ENCODE peak calls at places on chromosomes 4 and X, in ten cellular contexts. One of them, this sample, is unnamed. For H3K4me1, the result is how much of the 10 kb centered on the place peaks cover.

GRCh38 chr4:174496631-174497442 is 25.5 kb downstream of the HPGD start:
- DNase-seq in endothelial cell of umbilical vein: no peak
- DNase-seq in HCT116: no peak
- DNase-seq in GM12878: no peak
- DNase-seq in prostate gland: no peak
- DNase-seq in SK-N-SH: no peak
- DNase-seq in breast epithelium: no peak
- DNase-seq in stomach: no peak
- DNase-seq in spleen: no peak
- DNase-seq in suprapubic skin: no peak
- DNase-seq in this sample: peak

GRCh38 chr4:101039367-101039766 is 308.0 kb downstream of the PPP3CA start:
- DNase-seq in GM12878: no peak
- DNase-seq in stomach: no peak
- DNase-seq in spleen: no peak
- DNase-seq in endothelial cell of umbilical vein: no peak
- DNase-seq in HCT116: peak
- DNase-seq in prostate gland: no peak
- DNase-seq in SK-N-SH: no peak
- DNase-seq in breast epithelium: no peak
- DNase-seq in suprapubic skin: no peak
- DNase-seq in this sample: no peak

GRCh38 chr4:98610926-98611325 is 47.5 kb downstream of the TSPAN5 start:
- DNase-seq in SK-N-SH: no peak
- DNase-seq in spleen: no peak
- DNase-seq in endothelial cell of umbilical vein: no peak
- DNase-seq in breast epithelium: no peak
- DNase-seq in stomach: no peak
- DNase-seq in suprapubic skin: no peak
- DNase-seq in prostate gland: no peak
- DNase-seq in GM12878: no peak
- DNase-seq in HCT116: no peak
- DNase-seq in this sample: no peak

GRCh38 chrX:78989349-78989748 is 44.2 kb downstream of the P2RY10 start:
- DNase-seq in suprapubic skin: no peak
- DNase-seq in GM12878: no peak
- DNase-seq in SK-N-SH: no peak
- DNase-seq in HCT116: no peak
- DNase-seq in spleen: no peak
- DNase-seq in breast epithelium: no peak
- DNase-seq in stomach: no peak
- DNase-seq in prostate gland: no peak
- DNase-seq in endothelial cell of umbilical vein: no peak
- DNase-seq in this sample: no peak

GRCh38 chr4:138003248-138003647 is 238.9 kb downstream of the SLC7A11 start:
- DNase-seq in GM12878: no peak
- DNase-seq in spleen: no peak
- DNase-seq in breast epithelium: no peak
- DNase-seq in prostate gland: no peak
- DNase-seq in endothelial cell of umbilical vein: no peak
- DNase-seq in suprapubic skin: no peak
- DNase-seq in HCT116: no peak
- DNase-seq in stomach: no peak
- DNase-seq in SK-N-SH: no peak
- DNase-seq in this sample: no peak

GRCh38 chr4:100938698-100939097 is 408.6 kb downstream of the PPP3CA start:
- DNase-seq in spleen: no peak
- DNase-seq in breast epithelium: no peak
- DNase-seq in suprapubic skin: no peak
- DNase-seq in prostate gland: no peak
- DNase-seq in SK-N-SH: no peak
- DNase-seq in endothelial cell of umbilical vein: no peak
- DNase-seq in GM12878: no peak
- DNase-seq in stomach: no peak
- DNase-seq in HCT116: no peak
- DNase-seq in this sample: no peak

GRCh38 chr4:6197433-6198174 is 2.7 kb downstream of the JAKMIP1 start:
- DNase-seq in SK-N-SH: no peak
- DNase-seq in stomach: no peak
- DNase-seq in spleen: peak
- DNase-seq in suprapubic skin: no peak
- DNase-seq in endothelial cell of umbilical vein: no peak
- DNase-seq in GM12878: no peak
- DNase-seq in prostate gland: no peak
- DNase-seq in breast epithelium: no peak
- DNase-seq in HCT116: no peak
- DNase-seq in this sample: no peak

GRCh38 chr4:87150498-87151261 is 69.7 kb downstream of the KLHL8 start:
- DNase-seq in HCT116: peak
- DNase-seq in spleen: no peak
- DNase-seq in endothelial cell of umbilical vein: peak
- DNase-seq in stomach: peak
- DNase-seq in SK-N-SH: peak
- DNase-seq in suprapubic skin: no peak
- DNase-seq in breast epithelium: no peak
- DNase-seq in GM12878: peak
- DNase-seq in prostate gland: peak
- DNase-seq in this sample: peak

GRCh38 chr4:186078977-186079697 is 10.2 kb downstream of the TLR3 start:
- DNase-seq in endothelial cell of umbilical vein: no peak
- DNase-seq in suprapubic skin: no peak
- DNase-seq in spleen: no peak
- DNase-seq in prostate gland: peak
- DNase-seq in GM12878: no peak
- DNase-seq in stomach: no peak
- DNase-seq in SK-N-SH: no peak
- DNase-seq in breast epithelium: no peak
- DNase-seq in HCT116: no peak
- DNase-seq in this sample: no peak

GRCh38 chrX:133475521-133475920 is 60.2 kb upstream of the GPC4 start:
- DNase-seq in GM12878: no peak
- DNase-seq in prostate gland: no peak
- DNase-seq in HCT116: no peak
- DNase-seq in SK-N-SH: no peak
- DNase-seq in suprapubic skin: no peak
- DNase-seq in endothelial cell of umbilical vein: no peak
- DNase-seq in spleen: no peak
- DNase-seq in stomach: no peak
- DNase-seq in breast epithelium: no peak
- DNase-seq in this sample: no peak

GRCh38 chr4:120815361-120815760 is 107.2 kb downstream of the PRDM5 start:
- DNase-seq in prostate gland: no peak
- DNase-seq in HCT116: no peak
- DNase-seq in spleen: no peak
- DNase-seq in stomach: no peak
- DNase-seq in endothelial cell of umbilical vein: peak
- DNase-seq in suprapubic skin: no peak
- DNase-seq in breast epithelium: no peak
- DNase-seq in GM12878: no peak
- DNase-seq in SK-N-SH: no peak
- DNase-seq in this sample: no peak

GRCh38 chr4:165208741-165209388 is 1.5 kb downstream of the KLHL2 start:
- DNase-seq in SK-N-SH: no peak
- DNase-seq in breast epithelium: no peak
- DNase-seq in endothelial cell of umbilical vein: peak
- DNase-seq in stomach: no peak
- DNase-seq in suprapubic skin: no peak
- DNase-seq in prostate gland: no peak
- DNase-seq in spleen: no peak
- DNase-seq in GM12878: no peak
- DNase-seq in HCT116: no peak
- DNase-seq in this sample: no peak
- H3K4me1 ChIP-seq in SK-N-SH: under half
- H3K4me1 ChIP-seq in breast epithelium: under half
- H3K4me1 ChIP-seq in endothelial cell of umbilical vein: under half
- H3K4me1 ChIP-seq in stomach: half or more
- H3K4me1 ChIP-seq in suprapubic skin: under half
- H3K4me1 ChIP-seq in prostate gland: under half
- H3K4me1 ChIP-seq in spleen: under half
- H3K4me1 ChIP-seq in GM12878: under half
- H3K4me1 ChIP-seq in HCT116: under half
- H3K4me1 ChIP-seq in this sample: under half

GRCh38 chrX:68823413-68824151 is 5.2 kb upstream of the EFNB1 start:
- DNase-seq in SK-N-SH: no peak
- DNase-seq in spleen: no peak
- DNase-seq in GM12878: no peak
- DNase-seq in stomach: no peak
- DNase-seq in suprapubic skin: no peak
- DNase-seq in endothelial cell of umbilical vein: no peak
- DNase-seq in prostate gland: no peak
- DNase-seq in breast epithelium: no peak
- DNase-seq in HCT116: no peak
- DNase-seq in this sample: no peak
- TF ChIP-seq CTCF in SK-N-SH: no peak
- TF ChIP-seq CTCF in spleen: no peak
- TF ChIP-seq CTCF in GM12878: no peak
- TF ChIP-seq CTCF in stomach: no peak
- TF ChIP-seq CTCF in suprapubic skin: no peak
- TF ChIP-seq CTCF in endothelial cell of umbilical vein: no peak
- TF ChIP-seq CTCF in prostate gland: no peak
- TF ChIP-seq CTCF in breast epithelium: no peak
- TF ChIP-seq CTCF in HCT116: no peak
- TF ChIP-seq CTCF in this sample: no peak

GRCh38 chr4:25163216-25163615 is 3.0 kb upstream of the SEPSECS start:
- DNase-seq in SK-N-SH: no peak
- DNase-seq in prostate gland: no peak
- DNase-seq in endothelial cell of umbilical vein: no peak
- DNase-seq in suprapubic skin: no peak
- DNase-seq in breast epithelium: no peak
- DNase-seq in spleen: no peak
- DNase-seq in GM12878: no peak
- DNase-seq in stomach: no peak
- DNase-seq in HCT116: no peak
- DNase-seq in this sample: no peak

GRCh38 chr4:25159837-25160713 is at the start of gene SEPSECS:
- DNase-seq in prostate gland: peak
- DNase-seq in stomach: peak
- DNase-seq in suprapubic skin: peak
- DNase-seq in HCT116: peak
- DNase-seq in spleen: peak
- DNase-seq in breast epithelium: peak
- DNase-seq in endothelial cell of umbilical vein: peak
- DNase-seq in SK-N-SH: peak
- DNase-seq in GM12878: peak
- DNase-seq in this sample: peak

GRCh38 chr4:25161599-25161960 is 1.3 kb upstream of the SEPSECS start:
- DNase-seq in GM12878: no peak
- DNase-seq in breast epithelium: no peak
- DNase-seq in stomach: no peak
- DNase-seq in SK-N-SH: no peak
- DNase-seq in prostate gland: no peak
- DNase-seq in suprapubic skin: no peak
- DNase-seq in HCT116: no peak
- DNase-seq in endothelial cell of umbilical vein: no peak
- DNase-seq in spleen: no peak
- DNase-seq in this sample: no peak

GRCh38 chr4:25160714-25161598 is 707 bp upstream of the SEPSECS start:
- DNase-seq in stomach: no peak
- DNase-seq in prostate gland: no peak
- DNase-seq in HCT116: no peak
- DNase-seq in spleen: no peak
- DNase-seq in suprapubic skin: no peak
- DNase-seq in endothelial cell of umbilical vein: no peak
- DNase-seq in GM12878: no peak
- DNase-seq in SK-N-SH: peak
- DNase-seq in breast epithelium: no peak
- DNase-seq in this sample: no peak

DNA sequence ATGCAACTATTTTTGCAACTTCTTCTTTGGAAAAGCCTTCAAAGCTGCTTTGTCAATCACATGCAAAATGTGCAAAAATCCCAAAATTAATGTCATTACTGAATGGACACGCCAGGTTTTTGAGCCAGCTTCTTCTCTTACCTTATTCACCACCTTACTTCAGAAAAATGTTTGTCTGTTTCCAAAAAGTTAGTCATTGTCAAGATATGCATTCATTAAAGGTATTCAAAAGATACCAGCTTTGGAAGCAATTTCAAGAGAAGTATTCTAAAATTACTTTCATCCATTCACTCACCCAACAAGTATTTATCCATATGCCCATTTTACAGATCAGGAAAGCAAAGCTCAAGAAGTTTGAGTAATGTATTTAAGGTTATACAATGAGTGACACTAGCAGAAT is 2.3 kb upstream of the SEPSECS start:
- DNase-seq in prostate gland: no peak
- DNase-seq in GM12878: no peak
- DNase-seq in endothelial cell of umbilical vein: no peak
- DNase-seq in SK-N-SH: no peak
- DNase-seq in HCT116: no peak
- DNase-seq in stomach: no peak
- DNase-seq in spleen: no peak
- DNase-seq in breast epithelium: no peak
- DNase-seq in suprapubic skin: no peak
- DNase-seq in this sample: no peak
- TF ChIP-seq POLR2AphosphoS5 in prostate gland: no peak
- TF ChIP-seq POLR2AphosphoS5 in GM12878: no peak
- TF ChIP-seq POLR2AphosphoS5 in endothelial cell of umbilical vein: no peak
- TF ChIP-seq POLR2AphosphoS5 in SK-N-SH: no peak
- TF ChIP-seq POLR2AphosphoS5 in HCT116: no peak
- TF ChIP-seq POLR2AphosphoS5 in stomach: no peak
- TF ChIP-seq POLR2AphosphoS5 in spleen: no peak
- TF ChIP-seq POLR2AphosphoS5 in breast epithelium: no peak
- TF ChIP-seq POLR2AphosphoS5 in suprapubic skin: no peak
- TF ChIP-seq POLR2AphosphoS5 in this sample: no peak

GRCh38 chr4:155799794-155800123 is 40.9 kb downstream of the GUCY1B1 start:
- DNase-seq in endothelial cell of umbilical vein: no peak
- DNase-seq in HCT116: no peak
- DNase-seq in prostate gland: no peak
- DNase-seq in breast epithelium: no peak
- DNase-seq in SK-N-SH: no peak
- DNase-seq in spleen: no peak
- DNase-seq in GM12878: no peak
- DNase-seq in suprapubic skin: no peak
- DNase-seq in stomach: no peak
- DNase-seq in this sample: no peak

GRCh38 chr4:155800685-155801343 is 42.0 kb downstream of the GUCY1B1 start:
- DNase-seq in endothelial cell of umbilical vein: no peak
- DNase-seq in prostate gland: no peak
- DNase-seq in HCT116: no peak
- DNase-seq in spleen: no peak
- DNase-seq in stomach: no peak
- DNase-seq in suprapubic skin: no peak
- DNase-seq in breast epithelium: no peak
- DNase-seq in SK-N-SH: no peak
- DNase-seq in GM12878: no peak
- DNase-seq in this sample: no peak

GRCh38 chr4:155794589-155794988 is 35.8 kb downstream of the GUCY1B1 start:
- DNase-seq in prostate gland: no peak
- DNase-seq in spleen: no peak
- DNase-seq in endothelial cell of umbilical vein: no peak
- DNase-seq in suprapubic skin: no peak
- DNase-seq in HCT116: no peak
- DNase-seq in breast epithelium: no peak
- DNase-seq in SK-N-SH: no peak
- DNase-seq in stomach: no peak
- DNase-seq in GM12878: no peak
- DNase-seq in this sample: no peak

GRCh38 chr4:155799106-155799793 is 40.4 kb downstream of the GUCY1B1 start:
- DNase-seq in suprapubic skin: no peak
- DNase-seq in prostate gland: no peak
- DNase-seq in SK-N-SH: no peak
- DNase-seq in endothelial cell of umbilical vein: no peak
- DNase-seq in stomach: no peak
- DNase-seq in HCT116: no peak
- DNase-seq in GM12878: no peak
- DNase-seq in breast epithelium: no peak
- DNase-seq in spleen: no peak
- DNase-seq in this sample: no peak

GRCh38 chr4:155796031-155796430 is 37.2 kb downstream of the GUCY1B1 start:
- DNase-seq in breast epithelium: no peak
- DNase-seq in HCT116: peak
- DNase-seq in endothelial cell of umbilical vein: no peak
- DNase-seq in prostate gland: no peak
- DNase-seq in GM12878: no peak
- DNase-seq in SK-N-SH: peak
- DNase-seq in suprapubic skin: no peak
- DNase-seq in stomach: no peak
- DNase-seq in spleen: no peak
- DNase-seq in this sample: no peak
- H3K4me1 ChIP-seq in breast epithelium: under half
- H3K4me1 ChIP-seq in HCT116: under half
- H3K4me1 ChIP-seq in endothelial cell of umbilical vein: under half
- H3K4me1 ChIP-seq in prostate gland: under half
- H3K4me1 ChIP-seq in GM12878: under half
- H3K4me1 ChIP-seq in SK-N-SH: under half
- H3K4me1 ChIP-seq in suprapubic skin: under half
- H3K4me1 ChIP-seq in stomach: under half
- H3K4me1 ChIP-seq in spleen: under half
- H3K4me1 ChIP-seq in this sample: under half

This sample was measured in transverse colon.